ENCODE peak calls at places on chromosomes 12 and 14, in six cellular contexts. V is ascending aorta, G is Calu3, P is BE2C, A is Daoy, Q is GM04504. R is an unnamed sample.

GRCh38 chr14:54502602-54503001 is 7.1 kb upstream of the CGRRF1 start:
- DNase-seq in G (no peak), Q (no peak), P (no peak), A (no peak), V (no peak), R (no peak)

GRCh38 chr12:92108651-92109050 is 37.0 kb downstream of the BTG1 start:
- DNase-seq in A (peak; percentile 17), G (no peak), P (peak; percentile 26), Q (peak; percentile 68), V (no peak), R (no peak)

GRCh38 chr14:90354551-90355298 is 23.0 kb upstream of the NRDE2 start:
- DNase-seq in P (peak; percentile 65), V (no peak), A (no peak), Q (no peak), G (no peak), R (no peak)

GRCh38 chr12:92696240-92696639 is 6.5 kb upstream of the PLEKHG7 start:
- DNase-seq in V (no peak), P (no peak), G (no peak), Q (no peak), A (no peak), R (peak; percentile 49)

GRCh38 chr12:2348477-2348852 is 295.7 kb downstream of the CACNA1C start:
- DNase-seq in V (no peak), G (no peak), A (no peak), P (no peak), Q (no peak), R (no peak)

GRCh38 chr12:42296503-42297109 is 29.3 kb downstream of the ZCRB1 start:
- DNase-seq in P (no peak), A (peak; percentile 4), G (no peak), Q (no peak), V (no peak), R (no peak)

GRCh38 chr12:107244584-107244983 is 151.2 kb upstream of the CRY1 start:
- DNase-seq in P (no peak), G (no peak), Q (no peak), V (no peak), A (no peak), R (no peak)

GRCh38 chr12:124588689-124589318 is 21.4 kb upstream of the NCOR2 start:
- DNase-seq in Q (no peak), A (peak; percentile 79), G (no peak), P (no peak), V (no peak), R (no peak)

GRCh38 chr12:52221912-52222457 is 11.1 kb upstream of the KRT7 start:
- DNase-seq in Q (no peak), P (peak; percentile 74), V (no peak), A (peak; percentile 89), G (peak; percentile 86), R (no peak)

GRCh38 chr14:96253140-96253539 is 2.9 kb upstream of the BDKRB1 start:
- DNase-seq in P (no peak), V (no peak), Q (peak; percentile 72), G (peak; percentile 18), A (peak; percentile 92), R (no peak)

GRCh38 chr12:68521848-68522502 is 88.7 kb upstream of the RAP1B start:
- DNase-seq in A (no peak), Q (peak; percentile 43), G (no peak), P (no peak), V (no peak), R (no peak)

GRCh38 chr14:58243790-58244555 is 670 bp upstream of the PSMA3 start:
- DNase-seq in P (peak; percentile 23), Q (no peak), A (peak; percentile 33), G (no peak), V (no peak), R (no peak)

GRCh38 chr12:55727643-55728184 is 1.1 kb downstream of the CD63 start:
- DNase-seq in G (peak; percentile 52), Q (no peak), V (no peak), A (peak; percentile 59), P (peak; percentile 46), R (no peak)

GRCh38 chr14:78286210-78286609 is 116.0 kb downstream of the NRXN3 start:
- DNase-seq in G (no peak), P (no peak), V (no peak), Q (no peak), A (no peak), R (no peak)

GRCh38 chr12:60257063-60257462 is 661.2 kb downstream of the SLC16A7 start:
- DNase-seq in V (no peak), P (no peak), G (peak; percentile 36), A (no peak), Q (peak; percentile 24), R (no peak)

GRCh38 chr14:31307198-31307597 is 99.6 kb upstream of the HECTD1 start:
- DNase-seq in P (no peak), V (no peak), A (no peak), G (no peak), Q (no peak), R (no peak)

GRCh38 chr14:101177301-101178055 is 274.0 kb upstream of the RTL1 start:
- DNase-seq in V (no peak), P (no peak), A (no peak), G (no peak), Q (no peak), R (no peak)

GRCh38 chr12:68240079-68240478 is 13.3 kb downstream of the IL22 start:
- DNase-seq in Q (peak; percentile 78), A (peak; percentile 60), G (no peak), V (no peak), P (no peak), R (no peak)

GRCh38 chr12:46963977-46964376 is 115.4 kb upstream of the PCED1B start:
- DNase-seq in Q (no peak), A (peak; percentile 32), P (no peak), V (no peak), G (no peak), R (no peak)

GRCh38 chr14:34539407-34540180 is at the start of gene EAPP:
- DNase-seq in Q (peak; percentile 92), G (peak; percentile 95), P (peak; percentile 98), V (peak; percentile 96), A (peak; percentile 99), R (no peak)

GRCh38 chr14:35855886-35856481 is 29.8 kb downstream of the BRMS1L start:
- DNase-seq in P (no peak), G (no peak), Q (no peak), A (no peak), V (no peak), R (no peak)

GRCh38 chr12:1881936-1882335 is 36.5 kb downstream of the CACNA2D4 start:
- DNase-seq in P (no peak), G (no peak), V (no peak), A (no peak), Q (no peak), R (no peak)

GRCh38 chr12:108004368-108004767 is 124.7 kb upstream of the WSCD2 start:
- DNase-seq in A (no peak), V (no peak), G (no peak), Q (no peak), P (no peak), R (no peak)